ENCODE peak calls at places on chromosomes 7 and 10, in five cellular contexts. V is PC-3, G is SK-N-SH, J is HCT116, R is MM.1S. C is an unnamed sample.

GRCh38 chr7:55887786-55888185 is 530 bp downstream of the ZNF713 start:
- DNase-seq in V (no peak), G (peak; percentile 71), J (no peak), R (no peak), C (peak; percentile 17)

GRCh38 chr10:69644658-69645295 is 14.7 kb downstream of the FAM241B start:
- DNase-seq in V (peak; percentile 89), G (peak; percentile 91), J (peak; percentile 35), R (no peak), C (peak; percentile 74)

GRCh38 chr10:59098811-59099452 is 77.5 kb upstream of the PHYHIPL start:
- DNase-seq in V (no peak), G (peak; percentile 55), J (no peak), R (no peak), C (peak; percentile 63)

GRCh38 chr10:79310911-79311573 is 36.2 kb upstream of the PPIF start:
- DNase-seq in V (no peak), G (peak; percentile 42), J (no peak), R (no peak), C (no peak)

GRCh38 chr7:1149351-1149794 is 10.6 kb downstream of the ZFAND2A start:
- DNase-seq in V (no peak), G (no peak), J (no peak), R (no peak), C (no peak)

GRCh38 chr7:47534322-47535032 is 47.4 kb downstream of the TNS3 start:
- DNase-seq in V (peak; percentile 96), G (peak; percentile 51), J (no peak), R (no peak), C (peak; percentile 47)

GRCh38 chr10:32207544-32207943 is 139.4 kb downstream of the EPC1 start:
- DNase-seq in V (peak; percentile 63), G (peak; percentile 42), J (peak; percentile 35), R (peak; percentile 42), C (peak; percentile 73)

GRCh38 chr7:17022915-17023314 is 141.1 kb upstream of the AGR3 start:
- DNase-seq in V (no peak), G (no peak), J (no peak), R (no peak), C (no peak)

GRCh38 chr7:46557295-46557711 is 636.2 kb upstream of the IGFBP3 start:
- DNase-seq in V (no peak), G (no peak), J (no peak), R (no peak), C (no peak)

GRCh38 chr10:103852856-103853255 is 2.5 kb downstream of the SH3PXD2A start:
- DNase-seq in V (no peak), G (no peak), J (no peak), R (no peak), C (peak; percentile 70)

GRCh38 chr7:142909921-142910521 is 23.5 kb downstream of the TRPV5 start:
- DNase-seq in V (no peak), G (no peak), J (no peak), R (no peak), C (no peak)

GRCh38 chr10:84088626-84089025 is 50.7 kb upstream of the GHITM start:
- DNase-seq in V (no peak), G (peak; percentile 63), J (no peak), R (no peak), C (no peak)

GRCh38 chr10:103145860-103146466 is 47.1 kb downstream of the NT5C2 start:
- DNase-seq in V (peak; percentile 52), G (peak; percentile 21), J (peak; percentile 51), R (no peak), C (peak; percentile 84)

GRCh38 chr10:12906051-12906541 is 95.4 kb downstream of the CCDC3 start:
- DNase-seq in V (no peak), G (no peak), J (no peak), R (no peak), C (peak; percentile 3)

GRCh38 chr7:138900040-138900828 is 81.0 kb downstream of the KIAA1549 start:
- DNase-seq in V (peak; percentile 86), G (no peak), J (no peak), R (no peak), C (peak; percentile 27)

GRCh38 chr7:64183126-64183742 is 23.8 kb upstream of the ZNF735 start:
- DNase-seq in V (no peak), G (peak; percentile 82), J (no peak), R (peak; percentile 8), C (peak; percentile 5)

GRCh38 chr10:317219-317868 is 182.1 kb downstream of the ZMYND11 start:
- DNase-seq in V (no peak), G (no peak), J (no peak), R (no peak), C (peak; percentile 78)

GRCh38 chr10:77416327-77417135 is 221.1 kb downstream of the KCNMA1 start:
- DNase-seq in V (peak; percentile 100), G (no peak), J (no peak), R (no peak), C (peak; percentile 94)

GRCh38 chr7:130961128-130961601 is 227.2 kb upstream of the KLF14 start:
- DNase-seq in V (no peak), G (no peak), J (peak; percentile 75), R (peak; percentile 97), C (peak; percentile 85)

GRCh38 chr10:83965473-83965872 is 173.8 kb upstream of the GHITM start:
- DNase-seq in V (no peak), G (no peak), J (no peak), R (no peak), C (no peak)

GRCh38 chr7:5143935-5144903 is 45.8 kb upstream of the WIPI2 start:
- DNase-seq in V (no peak), G (peak; percentile 40), J (no peak), R (no peak), C (peak; percentile 37)

GRCh38 chr7:25179325-25179724 is 49.0 kb downstream of the NPVF start:
- DNase-seq in V (no peak), G (no peak), J (no peak), R (no peak), C (no peak)

GRCh38 chr7:27412164-27412563 is 169.6 kb downstream of the EVX1 start:
- DNase-seq in V (no peak), G (no peak), J (no peak), R (no peak), C (no peak)

GRCh38 chr10:127855976-127856375 is 36.8 kb downstream of the CLRN3 start:
- DNase-seq in V (no peak), G (no peak), J (no peak), R (no peak), C (no peak)

GRCh38 chr7:54888067-54888735 is 129.2 kb upstream of the SEC61G start:
- DNase-seq in V (no peak), G (peak; percentile 73), J (no peak), R (no peak), C (peak; percentile 57)

GRCh38 chr10:103843854-103844567 is 11.4 kb downstream of the SH3PXD2A start:
- DNase-seq in V (no peak), G (peak; percentile 69), J (no peak), R (no peak), C (peak; percentile 87)

GRCh38 chr10:17616403-17617030 is 657 bp downstream of the HACD1 start:
- DNase-seq in V (peak; percentile 39), G (peak; percentile 84), J (peak; percentile 21), R (no peak), C (peak; percentile 89)

GRCh38 chr7:23852988-23853387 is 143.0 kb downstream of the STK31 start:
- DNase-seq in V (no peak), G (no peak), J (no peak), R (no peak), C (no peak)

GRCh38 chr7:29042893-29043292 is 84.8 kb upstream of the TRIL start:
- DNase-seq in V (no peak), G (no peak), J (no peak), R (no peak), C (no peak)

GRCh38 chr7:101635484-101635883 is 6.4 kb upstream of the MYL10 start:
- DNase-seq in V (no peak), G (peak; percentile 31), J (no peak), R (no peak), C (no peak)

GRCh38 chr10:124465777-124466488 is 4.3 kb downstream of the LHPP start:
- DNase-seq in V (no peak), G (no peak), J (no peak), R (no peak), C (no peak)

GRCh38 chr10:24575462-24576002 is 148.2 kb downstream of the ARHGAP21 start:
- DNase-seq in V (no peak), G (no peak), J (no peak), R (no peak), C (no peak)

GRCh38 chr7:32034052-32034451 is 36.2 kb downstream of the PDE1C start:
- DNase-seq in V (peak; percentile 83), G (no peak), J (no peak), R (no peak), C (no peak)

GRCh38 chr10:36533316-36533715 is 592.1 kb upstream of the ANKRD30A start:
- DNase-seq in V (no peak), G (no peak), J (no peak), R (no peak), C (no peak)
- TF ChIP-seq EZH2phosphoT487 in V (no peak), G (no peak), J (no peak), R (no peak), C (no peak)

GRCh38 chr7:89091550-89091949 is 296.0 kb upstream of the TEX47 start:
- DNase-seq in V (no peak), G (no peak), J (no peak), R (no peak), C (no peak)
- H3K9ac ChIP-seq in V (no peak overlapping the region), G (no peak overlapping the region), J (no peak overlapping the region), R (no peak overlapping the region), C (no peak overlapping the region)

DNA sequence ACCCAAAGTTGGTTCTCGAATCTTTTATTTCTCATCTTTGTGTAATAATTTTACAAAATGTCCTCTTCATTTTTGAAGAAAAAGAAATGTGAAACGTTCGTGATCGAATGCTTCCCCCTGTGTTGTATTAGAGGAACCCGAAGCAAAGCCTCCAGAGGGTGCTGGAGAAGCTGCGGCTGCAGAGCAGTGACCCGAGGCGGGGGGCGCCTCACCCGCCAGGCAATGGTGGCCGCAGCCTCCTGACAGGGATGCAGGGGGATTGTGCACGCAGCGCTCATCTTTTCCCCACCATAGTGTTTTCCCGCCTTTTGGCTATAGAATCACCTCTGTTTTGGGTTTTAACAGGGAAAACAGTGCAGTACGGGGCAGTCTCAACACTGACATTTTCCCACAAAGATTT is 307.5 kb upstream of the ANKRD30A start:
- DNase-seq in V (no peak), G (no peak), J (no peak), R (no peak), C (no peak)
- H3K27ac ChIP-seq in V (no peak overlapping the region), G (no peak overlapping the region), J (no peak overlapping the region), R (no peak overlapping the region), C (no peak overlapping the region)

DNA sequence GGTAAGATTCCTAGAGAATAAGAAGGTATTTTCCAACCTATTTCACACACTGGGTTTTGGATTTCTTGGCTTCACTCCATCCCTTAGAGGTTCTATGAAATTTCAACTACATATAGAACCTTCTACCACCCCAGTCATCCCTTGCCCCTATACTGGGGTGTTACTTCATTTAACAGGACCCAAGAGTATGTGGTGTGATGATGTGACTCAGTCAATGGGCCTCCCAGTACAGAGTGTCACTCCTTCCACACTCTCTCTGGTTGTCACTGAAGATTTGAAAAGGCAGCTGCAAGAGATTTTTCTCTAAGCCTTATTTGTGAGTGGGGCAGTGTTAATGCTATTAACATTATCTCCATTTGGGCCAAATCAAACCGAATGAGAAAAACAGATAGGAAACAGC is 33.5 kb downstream of the FGFBP3 start:
- DNase-seq in V (no peak), G (no peak), J (no peak), R (no peak), C (no peak)
- TF ChIP-seq EZH2phosphoT487 in V (no peak), G (no peak), J (no peak), R (no peak), C (no peak)

C was measured in GM23248.